ENCODE peak calls at places on chromosomes 7 and 10, in nine cellular contexts. P, M, L, U, J, V, C, X and F are unnamed samples.

GRCh38 chr10:90587081-90587491 is 270.8 kb downstream of the HTR7 start:
- DNase-seq in P (no peak), M (no peak), L (peak), U (no peak), J (no peak), V (no peak), C (no peak), X (no peak), F (no peak)

GRCh38 chr10:79326361-79327089 is 20.7 kb upstream of the PPIF start:
- DNase-seq in P (no peak), M (no peak), L (no peak), U (no peak), J (no peak), V (no peak), C (no peak), X (no peak), F (no peak)

GRCh38 chr7:141511370-141512335 is 39.6 kb upstream of the AGK start:
- DNase-seq in P (peak), M (no peak), L (no peak), U (no peak), J (no peak), V (no peak), C (no peak), X (peak), F (no peak)

GRCh38 chr7:117019786-117020604 is 66.7 kb downstream of the ST7 start:
- DNase-seq in P (peak), M (peak), L (peak), U (no peak), J (peak), V (peak), C (no peak), X (peak), F (no peak)

GRCh38 chr10:131126321-131127121 is 185.0 kb downstream of the TCERG1L start:
- DNase-seq in P (no peak), M (no peak), L (no peak), U (no peak), J (peak), V (no peak), C (no peak), X (no peak), F (no peak)

GRCh38 chr7:69448071-69448470 is 150.2 kb upstream of the AUTS2 start:
- DNase-seq in P (no peak), M (no peak), L (no peak), U (no peak), J (peak), V (no peak), C (no peak), X (no peak), F (no peak)

GRCh38 chr10:73803680-73804286 is 7.6 kb downstream of the NDST2 start:
- DNase-seq in P (no peak), M (no peak), L (no peak), U (no peak), J (no peak), V (no peak), C (no peak), X (no peak), F (no peak)

GRCh38 chr10:15045380-15045779 is 1.6 kb downstream of the OLAH start:
- DNase-seq in P (no peak), M (no peak), L (no peak), U (no peak), J (no peak), V (no peak), C (no peak), X (no peak), F (no peak)

GRCh38 chr10:19570991-19571390 is 245.2 kb upstream of the PLXDC2 start:
- DNase-seq in P (no peak), M (no peak), L (no peak), U (no peak), J (no peak), V (no peak), C (no peak), X (no peak), F (no peak)

GRCh38 chr10:113093188-113094113 is 143.4 kb downstream of the TCF7L2 start:
- DNase-seq in P (no peak), M (peak), L (peak), U (no peak), J (no peak), V (no peak), C (peak), X (peak), F (peak)

GRCh38 chr7:101681170-101682007 is 52.3 kb upstream of the MYL10 start:
- DNase-seq in P (peak), M (peak), L (peak), U (no peak), J (no peak), V (peak), C (peak), X (no peak), F (peak)

GRCh38 chr10:33329178-33329577 is 5.3 kb downstream of the NRP1 start:
- DNase-seq in P (no peak), M (no peak), L (no peak), U (no peak), J (no peak), V (no peak), C (no peak), X (no peak), F (no peak)

GRCh38 chr10:131806646-131807317 is 94.0 kb upstream of the PPP2R2D start:
- DNase-seq in P (peak), M (no peak), L (no peak), U (no peak), J (no peak), V (no peak), C (no peak), X (no peak), F (no peak)

GRCh38 chr10:78540355-78541076 is 506.9 kb downstream of the RPS24 start:
- DNase-seq in P (no peak), M (no peak), L (no peak), U (no peak), J (no peak), V (no peak), C (no peak), X (no peak), F (no peak)

GRCh38 chr10:127977368-127978009 is 70.6 kb downstream of the PTPRE start:
- DNase-seq in P (peak), M (peak), L (no peak), U (no peak), J (peak), V (no peak), C (peak), X (peak), F (peak)

GRCh38 chr7:123126691-123127090 is 73.1 kb downstream of the SLC13A1 start:
- DNase-seq in P (no peak), M (no peak), L (no peak), U (no peak), J (no peak), V (no peak), C (no peak), X (no peak), F (no peak)

GRCh38 chr7:128112781-128113221 is 81.6 kb upstream of the LRRC4 start:
- DNase-seq in P (no peak), M (no peak), L (no peak), U (peak), J (peak), V (no peak), C (peak), X (peak), F (no peak)

GRCh38 chr7:151923097-151923876 is 33.0 kb upstream of the GALNTL5 start:
- DNase-seq in P (peak), M (no peak), L (no peak), U (no peak), J (peak), V (no peak), C (peak), X (no peak), F (no peak)

GRCh38 chr10:128242641-128243040 is 116.4 kb upstream of the MKI67 start:
- DNase-seq in P (no peak), M (peak), L (peak), U (no peak), J (no peak), V (no peak), C (no peak), X (no peak), F (no peak)

GRCh38 chr7:27168265-27168947 is 3.1 kb upstream of the HOXA9 start:
- DNase-seq in P (no peak), M (no peak), L (no peak), U (no peak), J (peak), V (no peak), C (no peak), X (no peak), F (no peak)

DNA sequence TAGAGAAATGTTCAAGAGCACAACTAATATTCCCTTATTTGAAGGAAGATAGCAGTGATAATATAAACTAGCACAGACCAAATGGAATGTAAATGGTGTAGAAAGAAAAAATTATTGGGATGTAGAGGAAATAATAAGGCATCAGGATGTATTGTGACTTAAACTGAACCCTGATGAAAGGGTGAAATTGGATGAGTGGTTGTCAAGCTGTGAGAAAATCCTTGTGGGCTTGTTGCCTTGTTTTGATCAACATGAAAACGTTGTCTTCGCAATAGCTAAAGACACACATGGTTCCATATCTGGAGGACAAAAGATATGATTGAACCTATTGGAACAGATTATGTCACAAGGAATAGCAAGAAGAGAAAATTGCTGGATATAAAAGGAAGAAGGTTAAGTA is 40.3 kb upstream of the CNTNAP2 start:
- DNase-seq in P (no peak), M (no peak), L (no peak), U (no peak), J (no peak), V (no peak), C (no peak), X (no peak), F (no peak)
- TF ChIP-seq POLR2A in P (no peak), M (no peak), L (no peak), U (no peak), J (no peak), V (no peak), C (no peak), X (no peak), F (no peak)

GRCh38 chr7:74454948-74455804 is 1.5 kb downstream of the GTF2IRD1 start:
- DNase-seq in P (peak), M (no peak), L (no peak), U (peak), J (no peak), V (peak), C (no peak), X (peak), F (no peak)

GRCh38 chr7:74452748-74453320 is 872 bp upstream of the GTF2IRD1 start:
- DNase-seq in P (no peak), M (no peak), L (no peak), U (no peak), J (no peak), V (peak), C (no peak), X (peak), F (peak)

GRCh38 chr7:74453321-74454011 is at the start of gene GTF2IRD1:
- DNase-seq in P (peak), M (peak), L (no peak), U (peak), J (no peak), V (peak), C (peak), X (peak), F (peak)

GRCh38 chr7:74455933-74456332 is 2.2 kb downstream of the GTF2IRD1 start:
- DNase-seq in P (no peak), M (no peak), L (no peak), U (no peak), J (no peak), V (no peak), C (peak), X (no peak), F (no peak)

DNA sequence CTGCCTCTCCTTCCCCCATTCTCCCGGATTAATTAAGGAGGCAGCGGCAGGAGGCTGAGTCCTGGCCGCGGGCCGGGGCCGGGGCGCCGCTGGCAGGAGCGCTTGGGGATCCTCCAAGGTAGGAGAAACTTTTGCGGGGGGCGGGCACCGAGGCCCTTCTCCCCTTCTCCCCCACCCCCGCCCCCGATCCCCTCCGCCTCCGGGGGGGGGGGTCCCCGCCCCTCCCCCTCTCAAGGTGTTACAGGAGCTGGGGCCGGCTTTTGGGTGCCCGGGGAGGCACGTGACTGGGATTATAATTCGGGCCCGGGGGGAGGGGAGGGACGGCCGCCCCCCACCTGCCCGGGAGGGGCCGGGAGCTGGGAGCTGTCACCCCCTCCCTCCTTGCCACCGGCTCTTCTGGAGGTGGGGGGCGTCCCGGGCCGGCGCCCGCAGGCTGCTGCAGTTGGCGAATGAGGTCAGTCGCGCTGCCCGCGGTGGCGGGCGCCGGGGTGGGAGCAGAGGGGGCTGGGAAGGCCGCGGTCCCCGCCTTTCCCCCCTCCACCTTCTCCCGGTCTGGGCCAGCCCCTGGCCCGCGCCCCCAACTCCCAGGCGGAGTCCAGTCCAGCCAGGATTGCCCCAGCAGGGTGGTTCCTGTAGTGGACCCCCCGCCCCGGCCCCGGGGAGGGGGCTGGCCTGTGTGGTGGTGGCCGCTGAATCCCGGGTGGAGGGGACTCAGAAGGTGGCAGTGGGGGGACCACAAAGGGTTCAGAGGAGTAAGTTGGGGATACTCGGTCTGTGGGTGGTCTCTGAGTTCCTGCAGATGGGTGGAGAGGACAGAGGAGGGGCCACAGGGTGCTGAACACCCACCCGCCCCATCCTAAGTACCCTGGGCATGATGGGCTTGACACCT is 597 bp downstream of the GTF2IRD1 start:
- DNase-seq in P (no peak), M (no peak), L (no peak), U (no peak), J (no peak), V (peak), C (no peak), X (no peak), F (no peak)
- TF ChIP-seq POLR2A in P (no peak), M (no peak), L (no peak), U (no peak), J (no peak), V (no peak), C (no peak), X (no peak), F (no peak)

GRCh38 chr7:150784954-150785353 is 15.2 kb downstream of the TMEM176B start:
- DNase-seq in P (no peak), M (no peak), L (no peak), U (no peak), J (no peak), V (no peak), C (no peak), X (peak), F (no peak)

GRCh38 chr7:150781016-150781415 is 19.1 kb downstream of the TMEM176B start:
- DNase-seq in P (no peak), M (no peak), L (no peak), U (no peak), J (no peak), V (no peak), C (peak), X (no peak), F (no peak)

GRCh38 chr7:150787321-150788281 is 12.6 kb downstream of the TMEM176B start:
- DNase-seq in P (no peak), M (no peak), L (no peak), U (no peak), J (no peak), V (no peak), C (peak), X (no peak), F (no peak)

GRCh38 chr7:150781961-150782360 is 18.2 kb downstream of the TMEM176B start:
- DNase-seq in P (no peak), M (no peak), L (no peak), U (no peak), J (no peak), V (no peak), C (no peak), X (no peak), F (no peak)

DNA sequence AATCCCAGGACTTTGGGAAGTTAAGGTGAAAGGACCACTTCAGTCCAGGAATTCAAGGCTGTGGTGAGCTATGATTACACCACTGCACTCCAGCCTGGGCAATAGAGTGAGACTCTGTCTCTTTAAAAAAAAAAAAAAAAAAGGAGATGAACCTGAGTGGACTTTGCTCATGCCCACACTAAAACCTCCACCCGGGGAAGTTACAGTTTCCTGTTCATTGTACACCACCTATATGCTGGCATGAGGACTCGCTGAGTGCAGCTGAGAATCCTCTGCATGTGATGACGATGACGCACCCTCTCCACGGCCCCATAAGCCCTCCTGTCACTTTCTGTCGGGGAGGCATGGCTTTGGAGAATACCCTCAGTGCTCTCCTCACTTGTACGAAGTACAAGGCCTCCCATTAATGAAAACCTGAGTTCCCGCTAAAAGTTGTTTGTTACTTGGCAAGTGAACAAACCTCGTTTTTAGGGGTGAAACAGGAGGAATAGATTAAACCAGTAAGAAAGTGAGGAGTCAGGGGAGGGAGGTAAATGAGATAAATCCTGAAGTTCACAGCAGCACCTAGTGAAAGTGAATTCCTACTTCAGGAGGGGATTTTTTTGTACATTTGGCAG is 15.9 kb downstream of the TMEM176B start:
- DNase-seq in P (peak), M (peak), L (no peak), U (no peak), J (no peak), V (no peak), C (peak), X (peak), F (no peak)
- TF ChIP-seq POLR2A in P (no peak), M (no peak), L (no peak), U (no peak), J (no peak), V (no peak), C (no peak), X (peak), F (no peak)

DNA sequence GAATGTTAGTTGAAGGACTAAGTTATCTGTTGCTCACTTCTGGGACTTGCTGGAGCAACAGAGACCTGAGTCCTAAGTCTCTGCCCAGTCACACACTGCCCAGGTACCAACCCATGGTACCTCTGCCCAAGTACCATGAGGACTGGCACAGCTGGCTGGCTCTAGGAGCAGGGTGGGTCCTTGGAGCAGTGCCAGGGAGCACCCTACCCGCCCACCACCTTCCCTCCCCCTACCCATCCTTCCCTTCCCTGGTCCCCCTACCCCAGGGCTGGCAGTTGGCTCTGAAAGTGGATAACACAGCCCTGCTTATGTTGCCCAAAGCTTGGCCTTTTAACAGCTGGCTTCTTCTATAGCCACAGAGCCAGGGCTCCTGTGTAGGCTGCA is 26.4 kb upstream of the PDCD4 start:
- DNase-seq in P (no peak), M (no peak), L (no peak), U (no peak), J (no peak), V (no peak), C (no peak), X (no peak), F (no peak)
- TF ChIP-seq POLR2A in P (no peak), M (no peak), L (no peak), U (no peak), J (no peak), V (no peak), C (no peak), X (peak), F (no peak)